ENCODE peak calls at places on chromosome 9, in five cellular contexts. One of them, this sample, is unnamed.

GRCh38 chr9:96025995-96026572 is 150.6 kb downstream of the ERCC6L2 start:
- DNase-seq in uterus: no peak
- DNase-seq in A549: no peak
- DNase-seq in IMR-90: no peak
- DNase-seq in breast epithelium: no peak
- DNase-seq in this sample: no peak

GRCh38 chr9:86242012-86242411 is 17.4 kb downstream of the C9orf153 start:
- DNase-seq in uterus: no peak
- DNase-seq in A549: no peak
- DNase-seq in IMR-90: no peak
- DNase-seq in breast epithelium: no peak
- DNase-seq in this sample: no peak

GRCh38 chr9:93675336-93676150 is 99.2 kb downstream of the PHF2 start:
- DNase-seq in uterus: peak
- DNase-seq in A549: no peak
- DNase-seq in IMR-90: no peak
- DNase-seq in breast epithelium: peak
- DNase-seq in this sample: no peak

GRCh38 chr9:37370968-37371563 is 51.4 kb upstream of the GRHPR start:
- DNase-seq in uterus: no peak
- DNase-seq in A549: no peak
- DNase-seq in IMR-90: no peak
- DNase-seq in breast epithelium: no peak
- DNase-seq in this sample: no peak

GRCh38 chr9:8542537-8542936 is 743.0 kb upstream of the DMAC1 start:
- DNase-seq in uterus: no peak
- DNase-seq in A549: no peak
- DNase-seq in IMR-90: no peak
- DNase-seq in breast epithelium: no peak
- DNase-seq in this sample: no peak

GRCh38 chr9:83384214-83384613 is 154.0 kb downstream of the FRMD3 start:
- DNase-seq in uterus: no peak
- DNase-seq in A549: no peak
- DNase-seq in IMR-90: no peak
- DNase-seq in breast epithelium: no peak
- DNase-seq in this sample: no peak

GRCh38 chr9:17719053-17719452 is 140.2 kb downstream of the SH3GL2 start:
- DNase-seq in uterus: no peak
- DNase-seq in A549: no peak
- DNase-seq in IMR-90: no peak
- DNase-seq in breast epithelium: no peak
- DNase-seq in this sample: no peak

GRCh38 chr9:109652971-109653370 is 127.0 kb upstream of the PALM2AKAP2 start:
- DNase-seq in uterus: no peak
- DNase-seq in A549: peak
- DNase-seq in IMR-90: peak
- DNase-seq in breast epithelium: no peak
- DNase-seq in this sample: peak

GRCh38 chr9:33375238-33375840 is 27.0 kb downstream of the AQP7 start:
- DNase-seq in uterus: no peak
- DNase-seq in A549: no peak
- DNase-seq in IMR-90: peak
- DNase-seq in breast epithelium: no peak
- DNase-seq in this sample: no peak

GRCh38 chr9:98410185-98410697 is 154.8 kb upstream of the TBC1D2 start:
- DNase-seq in uterus: no peak
- DNase-seq in A549: no peak
- DNase-seq in IMR-90: peak
- DNase-seq in breast epithelium: no peak
- DNase-seq in this sample: peak

GRCh38 chr9:71131145-71131544 is 9.7 kb upstream of the TRPM3 start:
- DNase-seq in uterus: no peak
- DNase-seq in A549: no peak
- DNase-seq in IMR-90: no peak
- DNase-seq in breast epithelium: no peak
- DNase-seq in this sample: no peak

GRCh38 chr9:87675906-87676515 is 49.9 kb upstream of the CTSL start:
- DNase-seq in uterus: no peak
- DNase-seq in A549: no peak
- DNase-seq in IMR-90: no peak
- DNase-seq in breast epithelium: no peak
- DNase-seq in this sample: no peak

GRCh38 chr9:81737871-81738507 is 48.6 kb upstream of the TLE1 start:
- DNase-seq in uterus: no peak
- DNase-seq in A549: peak
- DNase-seq in IMR-90: peak
- DNase-seq in breast epithelium: no peak
- DNase-seq in this sample: peak

GRCh38 chr9:15278839-15279238 is 28.2 kb downstream of the TTC39B start:
- DNase-seq in uterus: no peak
- DNase-seq in A549: no peak
- DNase-seq in IMR-90: no peak
- DNase-seq in breast epithelium: no peak
- DNase-seq in this sample: no peak

GRCh38 chr9:68685770-68686169 is 19.3 kb upstream of the PIP5K1B start:
- DNase-seq in uterus: no peak
- DNase-seq in A549: peak
- DNase-seq in IMR-90: no peak
- DNase-seq in breast epithelium: no peak
- DNase-seq in this sample: peak

GRCh38 chr9:6735422-6735821 is 22.4 kb upstream of the KDM4C start:
- DNase-seq in uterus: no peak
- DNase-seq in A549: no peak
- DNase-seq in IMR-90: no peak
- DNase-seq in breast epithelium: no peak
- DNase-seq in this sample: no peak

GRCh38 chr9:117720555-117720954 is 16.4 kb downstream of the TLR4 start:
- DNase-seq in uterus: no peak
- DNase-seq in A549: no peak
- DNase-seq in IMR-90: no peak
- DNase-seq in breast epithelium: no peak
- DNase-seq in this sample: no peak

GRCh38 chr9:79213417-79214125 is 358.2 kb upstream of the TLE4 start:
- DNase-seq in uterus: no peak
- DNase-seq in A549: no peak
- DNase-seq in IMR-90: peak
- DNase-seq in breast epithelium: no peak
- DNase-seq in this sample: no peak

GRCh38 chr9:88923653-88924284 is 67.5 kb upstream of the S1PR3 start:
- DNase-seq in uterus: no peak
- DNase-seq in A549: no peak
- DNase-seq in IMR-90: no peak
- DNase-seq in breast epithelium: no peak
- DNase-seq in this sample: no peak
- TF ChIP-seq POLR2A in uterus: no peak
- TF ChIP-seq POLR2A in A549: no peak
- TF ChIP-seq POLR2A in IMR-90: no peak
- TF ChIP-seq POLR2A in breast epithelium: no peak
- TF ChIP-seq POLR2A in this sample: no peak

DNA sequence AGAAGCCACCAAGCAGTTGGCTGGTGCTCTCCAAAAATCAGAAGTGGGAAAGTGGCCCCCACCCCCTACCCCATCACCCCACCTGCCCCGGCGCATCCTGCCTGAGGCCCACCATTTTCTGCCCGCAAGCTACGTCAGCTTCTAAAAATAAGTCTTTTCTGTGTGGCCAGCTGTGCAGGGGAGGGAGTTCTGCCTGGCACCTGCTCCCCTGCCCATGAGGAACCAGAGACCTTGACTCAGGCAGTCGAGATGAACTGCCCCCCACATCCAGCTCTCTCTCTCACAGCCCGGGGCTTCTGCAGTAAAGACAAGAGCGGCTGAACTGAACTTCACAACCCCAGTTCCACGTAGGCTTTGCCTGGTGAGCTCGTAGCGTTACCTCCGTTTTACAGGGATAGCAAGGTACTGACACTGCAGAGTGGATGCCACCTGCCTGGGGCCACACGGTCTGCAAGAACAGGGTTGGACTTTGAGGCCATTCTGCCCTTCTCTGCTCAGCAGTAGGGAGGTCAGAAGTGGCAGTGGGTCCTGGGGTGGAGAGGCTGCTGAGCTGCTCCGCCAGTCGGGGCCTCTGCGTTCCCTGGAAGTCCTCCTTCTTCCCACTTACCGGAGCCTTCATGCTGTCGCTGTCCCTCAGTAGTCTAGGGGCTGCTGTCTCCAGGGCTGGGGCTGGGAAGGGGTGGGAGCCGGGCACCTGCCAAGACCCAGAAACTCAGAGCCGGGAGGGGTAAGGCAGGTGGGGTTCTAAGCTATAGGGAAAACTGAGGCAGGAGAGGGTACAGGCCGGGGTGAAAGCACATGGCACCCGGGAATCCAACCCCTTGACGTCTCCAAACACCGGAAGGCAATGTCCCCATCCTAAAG is 808 bp downstream of the ST6GALNAC4 start:
- DNase-seq in uterus: peak
- DNase-seq in A549: no peak
- DNase-seq in IMR-90: no peak
- DNase-seq in breast epithelium: no peak
- DNase-seq in this sample: no peak
- TF ChIP-seq POLR2A in uterus: no peak
- TF ChIP-seq POLR2A in A549: no peak
- TF ChIP-seq POLR2A in IMR-90: no peak
- TF ChIP-seq POLR2A in breast epithelium: no peak
- TF ChIP-seq POLR2A in this sample: no peak

GRCh38 chr9:124859803-124860581 is 1.8 kb downstream of the RPL35 start:
- DNase-seq in uterus: no peak
- DNase-seq in A549: no peak
- DNase-seq in IMR-90: no peak
- DNase-seq in breast epithelium: no peak
- DNase-seq in this sample: no peak
- TF ChIP-seq POLR2A in uterus: no peak
- TF ChIP-seq POLR2A in A549: no peak
- TF ChIP-seq POLR2A in IMR-90: no peak
- TF ChIP-seq POLR2A in breast epithelium: no peak
- TF ChIP-seq POLR2A in this sample: no peak

DNA sequence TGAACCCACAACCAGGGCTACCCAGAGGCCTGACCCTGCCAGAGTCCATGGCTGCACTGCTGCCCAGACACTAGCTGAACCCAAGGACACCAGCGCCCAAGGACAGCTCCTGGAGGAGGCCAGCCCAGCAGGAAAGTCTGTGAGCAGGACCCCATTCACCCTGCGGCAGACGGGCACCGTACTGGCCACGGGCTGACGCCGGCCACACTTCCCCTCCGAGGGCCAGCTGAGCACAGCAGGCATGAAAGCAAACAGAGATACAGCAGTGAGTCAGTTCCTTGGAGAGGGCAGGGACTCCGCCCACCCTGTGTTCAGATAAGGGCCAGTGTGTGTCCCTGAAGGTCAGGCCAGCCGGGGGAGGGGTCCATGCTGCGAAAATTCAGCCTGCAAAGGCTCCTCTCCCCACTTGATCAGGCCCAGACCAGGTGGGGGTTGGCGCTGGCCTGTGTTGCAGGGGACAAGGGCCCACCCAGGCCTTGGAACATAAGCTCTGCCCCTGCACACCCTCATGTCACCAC is 3.2 kb downstream of the RNF208 start:
- DNase-seq in uterus: no peak
- DNase-seq in A549: peak
- DNase-seq in IMR-90: peak
- DNase-seq in breast epithelium: no peak
- DNase-seq in this sample: peak
- TF ChIP-seq POLR2A in uterus: no peak
- TF ChIP-seq POLR2A in A549: no peak
- TF ChIP-seq POLR2A in IMR-90: no peak
- TF ChIP-seq POLR2A in breast epithelium: no peak
- TF ChIP-seq POLR2A in this sample: no peak

DNA sequence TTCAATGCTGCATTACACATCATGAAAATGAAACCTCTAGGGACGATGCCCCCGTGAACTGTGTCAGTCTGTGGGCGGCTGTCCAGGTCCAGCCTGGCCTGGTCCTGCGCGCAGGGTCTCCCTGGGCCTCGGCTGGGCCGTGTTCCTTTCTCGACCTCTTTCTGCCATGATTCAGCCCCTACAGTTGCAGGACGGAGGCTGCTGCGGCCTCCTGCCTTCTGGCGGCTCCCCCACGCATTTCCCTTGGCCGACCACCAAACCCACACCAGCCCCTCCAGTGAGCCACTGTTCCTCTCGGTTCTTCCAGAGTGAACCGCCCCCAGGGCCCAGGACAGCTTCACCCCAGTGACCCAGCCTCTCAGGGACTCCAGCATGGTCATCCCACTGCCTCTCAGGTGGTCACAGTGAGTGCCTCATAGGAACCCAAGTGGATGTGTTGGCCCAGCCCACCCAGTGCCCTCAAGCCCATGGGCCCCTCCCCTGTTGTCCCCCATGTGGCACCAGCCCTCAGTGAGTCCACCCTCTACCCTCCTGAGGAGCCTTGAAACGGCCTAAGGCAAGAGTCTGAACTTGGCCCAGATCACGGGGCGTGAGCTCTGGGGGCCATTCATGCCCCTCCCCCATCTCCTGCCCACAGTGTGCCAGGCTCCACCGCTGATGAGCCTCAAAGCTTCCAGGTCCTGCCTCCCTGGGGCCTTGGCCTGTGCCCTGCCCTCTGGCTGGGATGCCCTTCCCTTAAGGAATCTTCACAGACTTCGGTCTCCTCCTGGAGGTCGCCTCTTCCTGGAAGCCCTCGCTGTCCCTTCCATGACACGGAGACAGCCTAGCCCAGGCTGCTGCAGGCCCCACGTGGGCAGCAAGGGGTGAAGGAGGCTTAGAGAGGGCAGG is 10.0 kb upstream of the CLIC3 start:
- DNase-seq in uterus: no peak
- DNase-seq in A549: no peak
- DNase-seq in IMR-90: peak
- DNase-seq in breast epithelium: no peak
- DNase-seq in this sample: no peak
- TF ChIP-seq POLR2A in uterus: no peak
- TF ChIP-seq POLR2A in A549: no peak
- TF ChIP-seq POLR2A in IMR-90: no peak
- TF ChIP-seq POLR2A in breast epithelium: no peak
- TF ChIP-seq POLR2A in this sample: no peak

GRCh38 chr9:123400926-123401503 is 45.0 kb downstream of the CRB2 start:
- DNase-seq in uterus: no peak
- DNase-seq in A549: no peak
- DNase-seq in IMR-90: no peak
- DNase-seq in breast epithelium: no peak
- DNase-seq in this sample: no peak
- TF ChIP-seq POLR2A in uterus: no peak
- TF ChIP-seq POLR2A in A549: no peak
- TF ChIP-seq POLR2A in IMR-90: no peak
- TF ChIP-seq POLR2A in breast epithelium: no peak
- TF ChIP-seq POLR2A in this sample: no peak

GRCh38 chr9:124331580-124331979 is 73.8 kb downstream of the NEK6 start:
- DNase-seq in uterus: no peak
- DNase-seq in A549: no peak
- DNase-seq in IMR-90: no peak
- DNase-seq in breast epithelium: no peak
- DNase-seq in this sample: no peak
- TF ChIP-seq POLR2A in uterus: no peak
- TF ChIP-seq POLR2A in A549: no peak
- TF ChIP-seq POLR2A in IMR-90: no peak
- TF ChIP-seq POLR2A in breast epithelium: no peak
- TF ChIP-seq POLR2A in this sample: no peak

GRCh38 chr9:214488-215448 is at the start of gene DOCK8:
- DNase-seq in uterus: no peak
- DNase-seq in A549: peak
- DNase-seq in IMR-90: no peak
- DNase-seq in breast epithelium: peak
- DNase-seq in this sample: no peak
- TF ChIP-seq POLR2A in uterus: no peak
- TF ChIP-seq POLR2A in A549: no peak
- TF ChIP-seq POLR2A in IMR-90: no peak
- TF ChIP-seq POLR2A in breast epithelium: no peak
- TF ChIP-seq POLR2A in this sample: no peak